ENCODE peak calls at places on chromosomes 2 and 18, in five cellular contexts. J is HL-60; T is CD4-positive, alpha-beta memory T cell; X is adrenal gland; R is dorsolateral prefrontal cortex. H is an unnamed sample.

GRCh38 chr2:217993817-217994459 is 8.9 kb downstream of the TNS1 start:
- DNase-seq in J (peak), X (peak), R (no peak), T (peak), H (peak)

GRCh38 chr2:2673406-2673805 is 342.3 kb upstream of the MYT1L start:
- DNase-seq in T (no peak), X (no peak), J (no peak), R (no peak), H (no peak)

GRCh38 chr2:25251032-25251460 is 82.7 kb upstream of the POMC start:
- DNase-seq in R (no peak), J (no peak), T (no peak), X (no peak), H (no peak)

GRCh38 chr2:63763336-63764056 is 78.2 kb upstream of the UGP2 start:
- DNase-seq in R (no peak), T (no peak), X (no peak), J (no peak), H (no peak)

GRCh38 chr2:128550389-128550788 is 231.7 kb upstream of the HS6ST1 start:
- DNase-seq in X (no peak), T (no peak), R (no peak), J (no peak), H (no peak)

GRCh38 chr18:54923339-54923956 is 35.8 kb downstream of the CCDC68 start:
- DNase-seq in X (no peak), R (no peak), T (no peak), J (no peak), H (no peak)

GRCh38 chr2:240604939-240605716 is 18.6 kb downstream of the CAPN10 start:
- DNase-seq in X (peak), T (no peak), R (peak), J (no peak), H (no peak)

GRCh38 chr2:27303093-27304025 is 4.9 kb downstream of the UCN start:
- DNase-seq in R (no peak), X (peak), J (peak), T (peak), H (peak)

GRCh38 chr2:98134601-98135000 is 47.6 kb downstream of the VWA3B start:
- DNase-seq in T (no peak), X (no peak), J (peak), R (no peak), H (no peak)

GRCh38 chr2:195168369-195168768 is 488.7 kb upstream of the SLC39A10 start:
- DNase-seq in X (no peak), T (no peak), J (no peak), R (no peak), H (no peak)

GRCh38 chr2:172496096-172496709 is 59.7 kb upstream of the PDK1 start:
- DNase-seq in T (peak), J (peak), R (no peak), X (no peak), H (no peak)

GRCh38 chr2:43176449-43176848 is 50.0 kb downstream of the ZFP36L2 start:
- DNase-seq in T (no peak), J (no peak), X (no peak), R (no peak), H (no peak)

GRCh38 chr2:190451561-190452176 is 43.5 kb downstream of the MFSD6 start:
- DNase-seq in R (no peak), X (no peak), T (no peak), J (no peak), H (no peak)

GRCh38 chr2:151269798-151270568 is 8.3 kb upstream of the RBM43 start:
- DNase-seq in R (no peak), J (no peak), X (no peak), T (no peak), H (no peak)

GRCh38 chr18:63342206-63342605 is 22.6 kb upstream of the BCL2 start:
- DNase-seq in J (no peak), R (no peak), X (peak), T (no peak), H (no peak)

GRCh38 chr2:47346-48218 is 1.3 kb upstream of the FAM110C start:
- DNase-seq in R (no peak), J (no peak), X (no peak), T (no peak), H (no peak)

GRCh38 chr2:50347355-50348044 is 684.4 kb downstream of the NRXN1 start:
- DNase-seq in J (no peak), R (peak), T (no peak), X (no peak), H (no peak)
- H3K4me3 ChIP-seq in J (no peak), R (peak), T (no peak), X (no peak), H (no peak)

GRCh38 chr2:150125708-150126107 is 361.8 kb downstream of the RND3 start:
- DNase-seq in T (no peak), X (no peak), R (no peak), J (no peak), H (no peak)
- H3K27ac ChIP-seq in T (no peak), X (no peak), R (no peak), J (no peak), H (no peak)

DNA sequence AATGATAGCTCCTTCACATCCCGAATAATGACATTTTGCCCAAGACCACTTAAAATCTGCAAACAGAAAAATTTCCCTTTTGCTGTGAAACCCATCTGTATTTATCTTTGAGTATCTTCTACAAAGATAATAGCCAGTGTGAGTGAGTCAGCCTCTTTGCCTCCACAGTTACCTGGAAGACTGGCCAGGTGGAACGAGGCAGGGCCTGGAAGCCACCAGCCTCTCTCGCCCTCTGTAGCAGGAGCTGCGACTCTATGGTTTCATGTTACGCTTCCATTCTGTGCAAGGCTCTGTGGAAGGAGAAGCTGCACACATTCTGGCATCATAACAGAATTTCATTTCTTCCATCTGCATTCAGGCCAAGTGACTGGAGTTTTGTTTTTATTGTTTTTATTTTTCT is 9.6 kb downstream of the ELP2 start:
- DNase-seq in R (no peak), T (no peak), X (no peak), J (no peak), H (no peak)
- H3K4me3 ChIP-seq in R (no peak), T (no peak), X (no peak), J (no peak), H (no peak)

GRCh38 chr2:86072271-86072858 is 33.3 kb downstream of the POLR1A start:
- DNase-seq in X (peak), J (no peak), T (no peak), R (peak), H (no peak)
- H3K27ac ChIP-seq in X (peak), J (no peak), T (no peak), R (peak), H (no peak)

GRCh38 chr2:122831644-122832043 is 1076.2 kb downstream of the TSN start:
- DNase-seq in T (no peak), R (no peak), X (no peak), J (no peak), H (no peak)
- H3K4me3 ChIP-seq in T (no peak), R (no peak), X (no peak), J (no peak), H (no peak)